ENCODE peak calls at places on chromosomes 4 and X, in five cellular contexts. J is AML-193, I is B cell, X is left lung, G is GM13977. V is an unnamed sample.

GRCh38 chr4:175252642-175253041 is 334.5 kb downstream of the ADAM29 start:
- DNase-seq in X (no peak), G (no peak), I (no peak), J (no peak), V (no peak)

GRCh38 chr4:110533940-110534339 is 58.0 kb downstream of the ENPEP start:
- DNase-seq in I (no peak), J (no peak), G (peak; percentile 6), X (peak; percentile 36), V (no peak)

GRCh38 chrX:134691453-134691852 is 33.2 kb upstream of the PLAC1 start:
- DNase-seq in J (no peak), X (no peak), I (no peak), G (no peak), V (no peak)

GRCh38 chr4:122309988-122310626 is 68.7 kb upstream of the ADAD1 start:
- DNase-seq in I (no peak), X (no peak), G (no peak), J (peak; percentile 31), V (no peak)

GRCh38 chr4:36823199-36823967 is 421.2 kb upstream of the NWD2 start:
- DNase-seq in G (no peak), I (no peak), J (no peak), X (no peak), V (no peak)

GRCh38 chr4:150010525-150011126 is 67.6 kb upstream of the DCLK2 start:
- DNase-seq in X (no peak), I (peak; percentile 47), G (peak; percentile 13), J (peak; percentile 1), V (no peak)

GRCh38 chr4:7104366-7105031 is 36.6 kb upstream of the GRPEL1 start:
- DNase-seq in X (no peak), G (no peak), I (no peak), J (no peak), V (no peak)

GRCh38 chrX:9429767-9430166 is 35.1 kb upstream of the TBL1X start:
- DNase-seq in J (no peak), I (no peak), G (no peak), X (no peak), V (no peak)

GRCh38 chr4:55608591-55608990 is 16.5 kb upstream of the PDCL2 start:
- DNase-seq in J (no peak), X (no peak), I (no peak), G (no peak), V (no peak)

GRCh38 chrX:109638158-109638557 is 13.2 kb upstream of the KCNE5 start:
- DNase-seq in J (no peak), I (no peak), X (no peak), G (no peak), V (no peak)

GRCh38 chrX:103417933-103418332 is 41.6 kb downstream of the BEX3 start:
- DNase-seq in X (no peak), G (no peak), J (no peak), I (no peak), V (no peak)

GRCh38 chrX:11105080-11105479 is 6.1 kb upstream of the HCCS start:
- DNase-seq in I (no peak), J (no peak), X (no peak), G (no peak), V (no peak)

GRCh38 chrX:139077303-139078131 is 366.0 kb upstream of the FGF13 start:
- DNase-seq in X (no peak), J (no peak), I (no peak), G (no peak), V (no peak)

V was measured in type B pancreatic cell.